ENCODE peak calls at places on chromosomes 11 and 22, in seven cellular contexts. I, Y, F, Z, L, R and Q are unnamed samples.

GRCh38 chr11:113806403-113806802 is 26.8 kb downstream of the CLDN25 start:
- DNase-seq in I (peak; percentile 24), Y (peak; percentile 29), F (peak; percentile 11), Z (no peak), L (peak; percentile 3), R (no peak), Q (no peak)

GRCh38 chr11:31645747-31646146 is 136.2 kb downstream of the ELP4 start:
- DNase-seq in I (peak; percentile 90), Y (peak; percentile 56), F (no peak), Z (no peak), L (peak; percentile 58), R (no peak), Q (no peak)

GRCh38 chr11:62721994-62722393 is 5.3 kb downstream of the HNRNPUL2 start:
- DNase-seq in I (peak; percentile 36), Y (peak; percentile 84), F (no peak), Z (no peak), L (peak; percentile 35), R (no peak), Q (no peak)

GRCh38 chr11:118290923-118291322 is 13.6 kb upstream of the CD3E start:
- DNase-seq in I (peak; percentile 31), Y (no peak), F (peak; percentile 61), Z (peak; percentile 16), L (no peak), R (no peak), Q (no peak)

GRCh38 chr22:41976070-41976901 is 7.0 kb downstream of the SEPTIN3 start:
- DNase-seq in I (peak; percentile 42), Y (no peak), F (peak; percentile 47), Z (peak; percentile 23), L (no peak), R (peak; percentile 67), Q (peak; percentile 86)

GRCh38 chr11:17014774-17015638 is 792 bp upstream of the PLEKHA7 start:
- DNase-seq in I (peak; percentile 18), Y (peak; percentile 26), F (peak; percentile 71), Z (no peak), L (no peak), R (no peak), Q (no peak)

GRCh38 chr11:92180664-92181251 is 43.9 kb upstream of the FAT3 start:
- DNase-seq in I (peak; percentile 80), Y (no peak), F (no peak), Z (no peak), L (no peak), R (no peak), Q (no peak)

GRCh38 chr22:41445171-41446056 is 1.2 kb downstream of the TOB2 start:
- DNase-seq in I (peak; percentile 57), Y (peak; percentile 90), F (peak; percentile 31), Z (peak; percentile 18), L (peak; percentile 51), R (no peak), Q (peak; percentile 84)

GRCh38 chr11:43681543-43681942 is 1.0 kb downstream of the HSD17B12 start:
- DNase-seq in I (peak; percentile 52), Y (peak; percentile 70), F (no peak), Z (no peak), L (no peak), R (no peak), Q (no peak)

GRCh38 chr22:31244044-31244942 is 32.2 kb downstream of the LIMK2 start:
- DNase-seq in I (peak; percentile 97), Y (peak; percentile 64), F (no peak), Z (no peak), L (peak; percentile 88), R (no peak), Q (no peak)

GRCh38 chr22:17918840-17919239 is 105.5 kb downstream of the MICAL3 start:
- DNase-seq in I (peak; percentile 48), Y (no peak), F (no peak), Z (no peak), L (peak; percentile 44), R (no peak), Q (no peak)

GRCh38 chr11:98965358-98965757 is 55.4 kb upstream of the CNTN5 start:
- DNase-seq in I (no peak), Y (no peak), F (no peak), Z (no peak), L (no peak), R (no peak), Q (no peak)

GRCh38 chr11:106398396-106399074 is 321.1 kb downstream of the AASDHPPT start:
- DNase-seq in I (peak; percentile 70), Y (no peak), F (no peak), Z (no peak), L (peak; percentile 48), R (no peak), Q (no peak)

GRCh38 chr11:8658210-8658968 is 24.1 kb downstream of the TRIM66 start:
- DNase-seq in I (peak; percentile 13), Y (peak; percentile 22), F (no peak), Z (no peak), L (no peak), R (no peak), Q (no peak)

GRCh38 chr11:60130496-60130895 is 42.0 kb downstream of the MS4A2 start:
- DNase-seq in I (peak; percentile 24), Y (peak; percentile 63), F (peak; percentile 38), Z (no peak), L (no peak), R (no peak), Q (no peak)

GRCh38 chr22:16844529-16844928 is 19.3 kb upstream of the XKR3 start:
- DNase-seq in I (no peak), Y (no peak), F (no peak), Z (no peak), L (no peak), R (no peak), Q (no peak)

GRCh38 chr11:34960277-34960676 is 43.9 kb downstream of the PDHX start:
- DNase-seq in I (no peak), Y (no peak), F (no peak), Z (no peak), L (no peak), R (no peak), Q (no peak)

GRCh38 chr11:85787809-85788805 is 22.8 kb downstream of the SYTL2 start:
- DNase-seq in I (peak; percentile 15), Y (no peak), F (peak; percentile 54), Z (no peak), L (no peak), R (no peak), Q (no peak)

GRCh38 chr11:1929621-1930447 is 10.3 kb downstream of the TNNT3 start:
- DNase-seq in I (no peak), Y (no peak), F (no peak), Z (no peak), L (no peak), R (no peak), Q (no peak)

GRCh38 chr11:57458410-57459111 is 1.8 kb upstream of the RTN4RL2 start:
- DNase-seq in I (peak; percentile 58), Y (peak; percentile 79), F (peak; percentile 56), Z (peak; percentile 40), L (peak; percentile 58), R (peak; percentile 58), Q (peak; percentile 82)

GRCh38 chr11:57457643-57458023 is 2.7 kb upstream of the RTN4RL2 start:
- DNase-seq in I (no peak), Y (no peak), F (no peak), Z (no peak), L (no peak), R (no peak), Q (peak; percentile 64)

GRCh38 chr11:57456960-57457642 is 3.2 kb upstream of the RTN4RL2 start:
- DNase-seq in I (peak; percentile 88), Y (peak; percentile 86), F (peak; percentile 88), Z (peak; percentile 62), L (peak; percentile 74), R (peak; percentile 90), Q (peak; percentile 95)

GRCh38 chr11:57459112-57460016 is 964 bp upstream of the RTN4RL2 start:
- DNase-seq in I (peak; percentile 61), Y (no peak), F (no peak), Z (no peak), L (peak; percentile 19), R (no peak), Q (peak; percentile 86)

DNA sequence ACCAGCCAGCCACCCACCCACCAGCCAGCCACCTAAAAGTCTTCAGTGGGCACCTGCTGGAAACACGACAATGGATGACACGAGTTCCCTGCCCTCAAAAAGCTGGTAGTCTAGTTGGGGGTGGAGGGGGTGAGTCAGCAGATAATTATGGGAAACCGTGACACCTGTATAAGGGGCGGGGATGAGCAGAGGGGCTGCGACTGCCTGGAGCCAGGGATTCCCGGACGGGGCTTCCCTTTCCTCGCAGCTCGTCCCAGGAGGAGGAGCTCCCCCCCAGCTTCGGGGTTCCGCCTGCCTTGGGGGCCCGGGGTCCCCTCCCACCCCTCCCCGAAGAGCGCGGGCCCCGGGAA is 2.3 kb upstream of the RTN4RL2 start:
- DNase-seq in I (peak; percentile 18), Y (no peak), F (no peak), Z (no peak), L (no peak), R (no peak), Q (no peak)
- H3K4me3 ChIP-seq in I (peak overlapping the region; percentile 66), Y (peak overlapping the region; percentile 59), F (no peak overlapping the region), Z (peak overlapping the region; percentile 62), L (no peak overlapping the region), R (peak overlapping the region; percentile 53), Q (peak overlapping the region; percentile 46)

GRCh38 chr11:124919836-124920755 is 1.0 kb downstream of the HEPN1 start:
- DNase-seq in I (no peak), Y (no peak), F (no peak), Z (no peak), L (no peak), R (no peak), Q (no peak)
- H3K4me3 ChIP-seq in I (peak overlapping the region; percentile 66), Y (no peak overlapping the region), F (no peak overlapping the region), Z (peak overlapping the region; percentile 42), L (no peak overlapping the region), R (peak overlapping the region; percentile 45), Q (peak overlapping the region; percentile 72)

DNA sequence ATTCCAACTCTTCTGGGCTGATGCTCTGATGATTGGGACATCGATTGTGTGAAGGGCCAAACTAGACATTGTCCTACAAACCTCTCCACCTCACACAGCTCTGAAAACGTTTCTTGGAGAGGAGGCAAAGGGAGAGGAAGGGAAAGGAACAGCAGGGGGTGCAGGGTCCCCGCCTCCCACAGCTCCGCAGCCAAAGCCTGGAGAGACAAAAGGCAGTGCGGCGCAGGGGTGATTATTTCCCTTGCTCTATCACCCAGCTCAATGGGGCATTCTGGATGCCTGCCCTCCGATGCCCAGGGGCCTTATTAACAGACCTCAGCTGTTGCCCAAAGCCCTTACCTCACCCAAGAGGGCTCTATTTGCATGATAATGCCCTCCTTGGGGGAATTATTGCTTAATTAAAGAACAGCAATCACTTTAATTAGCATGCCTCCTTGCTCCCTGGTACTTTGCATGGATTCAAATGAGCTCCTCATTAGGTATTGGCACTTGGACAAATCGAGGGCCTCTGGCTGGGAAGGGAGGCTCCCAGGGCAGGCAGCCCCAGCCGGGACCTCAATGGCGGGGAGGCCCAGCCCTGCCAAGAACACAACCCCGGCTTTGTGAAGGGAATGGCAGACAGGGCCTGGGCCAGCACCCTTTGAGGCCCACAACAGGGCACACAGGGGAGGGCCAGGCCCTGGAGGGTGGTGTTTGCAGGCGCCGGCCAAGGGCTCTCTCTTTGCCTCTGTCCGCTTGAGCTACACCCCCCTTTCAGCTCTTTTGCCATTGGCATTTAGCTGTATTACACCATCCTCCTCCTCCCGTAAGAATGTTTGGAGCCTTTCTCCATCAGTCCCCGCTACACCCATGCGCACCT is 19.8 kb upstream of the CDON start:
- DNase-seq in I (no peak), Y (peak; percentile 38), F (no peak), Z (no peak), L (no peak), R (peak; percentile 76), Q (no peak)
- H3K4me3 ChIP-seq in I (no peak overlapping the region), Y (no peak overlapping the region), F (no peak overlapping the region), Z (no peak overlapping the region), L (no peak overlapping the region), R (no peak overlapping the region), Q (no peak overlapping the region)

DNA sequence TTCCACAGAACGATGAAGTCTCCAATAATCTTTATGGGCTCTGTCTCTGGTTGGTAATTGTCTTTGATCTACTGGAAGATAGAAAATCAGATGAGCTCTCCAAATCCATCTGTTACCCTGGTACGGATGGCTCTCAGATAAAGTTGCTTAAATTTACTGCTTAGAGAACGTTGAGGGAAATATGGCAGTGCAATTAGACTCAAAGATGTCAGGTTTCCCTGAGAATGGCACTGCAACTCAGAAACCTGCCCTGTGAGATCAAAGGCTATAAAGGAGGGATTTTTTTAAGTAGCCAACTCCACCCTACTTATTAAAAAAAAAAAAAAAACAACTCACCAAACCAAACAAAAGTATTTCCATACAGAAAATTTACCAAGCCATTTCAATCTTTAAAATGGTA is 779 bp upstream of the BIRC3 start:
- DNase-seq in I (no peak), Y (no peak), F (no peak), Z (no peak), L (no peak), R (no peak), Q (no peak)
- H3K4me3 ChIP-seq in I (peak overlapping the region; percentile 76), Y (no peak overlapping the region), F (no peak overlapping the region), Z (peak overlapping the region; percentile 68), L (no peak overlapping the region), R (no peak overlapping the region), Q (peak overlapping the region; percentile 63)